ENCODE peak calls at places on chromosomes 11 and 22, in seven cellular contexts. Z is K562, D is H1, S is HepG2, I is SK-N-SH, B is GM12891, C is GM12878. Y is an unnamed sample.

GRCh38 chr11:32774081-32774480 is 20.4 kb downstream of the CCDC73 start:
- DNase-seq in B (no peak), D (no peak), S (no peak), I (no peak), C (no peak), Z (no peak), Y (no peak)

GRCh38 chr11:69233761-69234136 is 60.2 kb upstream of the MYEOV start:
- DNase-seq in B (no peak), S (no peak), Z (no peak), D (no peak), I (no peak), C (no peak), Y (no peak)

GRCh38 chr11:102576350-102576749 is 45.8 kb upstream of the MMP7 start:
- DNase-seq in I (no peak), B (no peak), S (no peak), Z (no peak), D (no peak), C (no peak), Y (no peak)

GRCh38 chr11:116874251-116874650 is 36.8 kb upstream of the APOA1 start:
- DNase-seq in I (no peak), B (no peak), D (no peak), S (no peak), Z (no peak), C (no peak), Y (no peak)

GRCh38 chr11:34181856-34182405 is 76.5 kb downstream of the NAT10 start:
- DNase-seq in S (no peak), I (no peak), C (no peak), D (no peak), Z (no peak), B (no peak), Y (no peak)

GRCh38 chr11:94544832-94545640 is 1.3 kb downstream of the FUT4 start:
- DNase-seq in I (no peak), Z (no peak), C (no peak), S (no peak), B (no peak), D (no peak), Y (no peak)

GRCh38 chr11:75263944-75264349 is 23.4 kb downstream of the TPBGL start:
- DNase-seq in B (no peak), S (no peak), I (no peak), C (no peak), Z (no peak), D (no peak), Y (no peak)

GRCh38 chr22:27247691-27248434 is 553.7 kb downstream of the MN1 start:
- DNase-seq in S (no peak), D (no peak), B (no peak), I (no peak), C (no peak), Z (no peak), Y (no peak)

GRCh38 chr11:59193741-59194140 is 19.0 kb downstream of the MPEG1 start:
- DNase-seq in D (no peak), S (no peak), I (no peak), C (no peak), B (no peak), Z (no peak), Y (no peak)

GRCh38 chr22:38230108-38230825 is 28.5 kb downstream of the MAFF start:
- DNase-seq in Z (peak), B (peak), C (no peak), S (peak), I (no peak), D (no peak), Y (no peak)

GRCh38 chr11:47904048-47904447 is 55.9 kb upstream of the NUP160 start:
- DNase-seq in B (no peak), C (no peak), Z (no peak), S (no peak), D (no peak), I (no peak), Y (no peak)

GRCh38 chr22:50010676-50011446 is 1.7 kb downstream of the IL17REL start:
- DNase-seq in B (peak), D (no peak), Z (peak), C (no peak), S (no peak), I (no peak), Y (peak)

GRCh38 chr11:127789887-127790286 is 789.3 kb upstream of the KIRREL3 start:
- DNase-seq in D (no peak), S (no peak), B (no peak), I (peak), Z (no peak), C (no peak), Y (no peak)

GRCh38 chr22:19038728-19039447 is 83.3 kb downstream of the DGCR2 start:
- DNase-seq in D (no peak), I (no peak), B (no peak), Z (no peak), C (no peak), S (no peak), Y (no peak)

GRCh38 chr11:122491486-122491885 is 164.0 kb upstream of the UBASH3B start:
- DNase-seq in Z (no peak), D (no peak), B (no peak), C (no peak), I (no peak), S (no peak), Y (no peak)

GRCh38 chr11:65434057-65434666 is 11.6 kb downstream of the NEAT1 start:
- DNase-seq in D (no peak), I (no peak), Z (no peak), C (no peak), B (no peak), S (no peak), Y (no peak)

GRCh38 chr22:29773233-29773632 is 6.1 kb downstream of the UQCR10 start:
- DNase-seq in C (no peak), I (no peak), D (peak), S (no peak), B (no peak), Z (no peak), Y (no peak)

GRCh38 chr11:70761094-70761905 is 363.0 kb downstream of the CTTN start:
- DNase-seq in D (no peak), C (no peak), I (no peak), S (no peak), Z (peak), B (no peak), Y (no peak)

GRCh38 chr11:68992743-68993255 is 12.0 kb upstream of the MRGPRD start:
- DNase-seq in I (peak), Z (no peak), D (no peak), S (no peak), C (no peak), B (no peak), Y (no peak)

GRCh38 chr11:9691865-9692264 is 28.0 kb downstream of the SWAP70 start:
- DNase-seq in I (no peak), S (no peak), Z (no peak), B (no peak), D (no peak), C (no peak), Y (no peak)

GRCh38 chr11:6629573-6629891 is 10.3 kb upstream of the TPP1 start:
- DNase-seq in S (no peak), B (no peak), Z (no peak), D (no peak), I (no peak), C (no peak), Y (no peak)

GRCh38 chr11:134466035-134466908 is 54.2 kb upstream of the B3GAT1 start:
- DNase-seq in D (no peak), Z (no peak), S (no peak), C (no peak), I (no peak), B (no peak), Y (no peak)
- TF ChIP-seq TAF1 in D (no peak), Z (no peak), S (no peak), C (no peak), I (no peak), B (no peak), Y (no peak)

GRCh38 chr11:73167555-73167954 is 25.4 kb upstream of the FCHSD2 start:
- DNase-seq in S (no peak), B (no peak), I (no peak), Z (no peak), C (no peak), D (no peak), Y (no peak)
- TF ChIP-seq TAF1 in S (no peak), B (no peak), I (no peak), Z (no peak), C (no peak), D (no peak), Y (no peak)

GRCh38 chr11:38043060-38043459 is 1445.0 kb upstream of the RAG2 start:
- DNase-seq in Z (no peak), D (no peak), B (no peak), S (no peak), C (no peak), I (no peak), Y (no peak)

DNA sequence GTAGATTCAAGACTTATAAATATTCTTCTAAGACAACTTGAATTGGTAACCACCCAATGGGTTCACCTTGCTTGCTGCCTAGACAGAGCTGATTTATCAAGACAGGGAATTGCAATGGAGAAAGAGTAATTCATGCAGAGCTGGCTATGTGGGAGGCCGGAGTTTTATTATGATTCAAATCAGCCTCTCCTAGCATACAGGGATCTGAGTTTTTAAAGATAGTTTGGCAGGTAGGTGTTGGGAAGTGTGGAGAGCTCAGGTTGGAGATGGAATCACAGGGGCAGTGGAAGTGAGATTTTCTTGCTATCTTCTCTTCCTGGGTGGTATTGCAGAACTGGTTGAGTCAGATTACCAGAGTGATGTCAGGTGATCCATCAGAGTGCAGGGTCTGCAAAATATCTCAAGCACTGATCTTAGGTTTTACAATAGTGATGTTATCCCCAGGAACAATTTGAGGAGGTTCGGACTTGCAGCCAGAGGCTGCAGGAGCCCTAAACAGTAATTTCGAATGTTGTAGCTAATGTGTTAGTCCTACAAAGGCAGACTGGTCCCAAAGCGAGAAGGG is 1448.6 kb upstream of the RAG2 start:
- DNase-seq in D (no peak), B (no peak), I (no peak), C (no peak), Z (no peak), S (no peak), Y (no peak)
- TF ChIP-seq TAF1 in D (no peak), B (no peak), I (no peak), C (no peak), Z (no peak), S (no peak), Y (no peak)

GRCh38 chr11:108915666-108916065 is 250.8 kb downstream of the DDX10 start:
- DNase-seq in I (no peak), Z (no peak), D (no peak), S (no peak), B (no peak), C (no peak), Y (no peak)
- TF ChIP-seq TAF1 in I (no peak), Z (no peak), D (no peak), S (no peak), B (no peak), C (no peak), Y (no peak)

GRCh38 chr11:117876341-117877119 is at the start of gene FXYD6:
- DNase-seq in Z (peak), S (no peak), C (no peak), I (peak), D (no peak), B (no peak), Y (no peak)

GRCh38 chr11:117879516-117880480 is 3.3 kb upstream of the FXYD6 start:
- DNase-seq in Z (no peak), B (no peak), S (no peak), D (no peak), I (no peak), C (no peak), Y (no peak)

GRCh38 chr11:117878939-117879475 is 2.5 kb upstream of the FXYD6 start:
- DNase-seq in C (no peak), D (no peak), B (no peak), I (no peak), Z (no peak), S (no peak), Y (no peak)

GRCh38 chr11:117877120-117877784 is 794 bp upstream of the FXYD6 start:
- DNase-seq in D (no peak), I (no peak), B (no peak), S (no peak), C (no peak), Z (no peak), Y (no peak)

DNA sequence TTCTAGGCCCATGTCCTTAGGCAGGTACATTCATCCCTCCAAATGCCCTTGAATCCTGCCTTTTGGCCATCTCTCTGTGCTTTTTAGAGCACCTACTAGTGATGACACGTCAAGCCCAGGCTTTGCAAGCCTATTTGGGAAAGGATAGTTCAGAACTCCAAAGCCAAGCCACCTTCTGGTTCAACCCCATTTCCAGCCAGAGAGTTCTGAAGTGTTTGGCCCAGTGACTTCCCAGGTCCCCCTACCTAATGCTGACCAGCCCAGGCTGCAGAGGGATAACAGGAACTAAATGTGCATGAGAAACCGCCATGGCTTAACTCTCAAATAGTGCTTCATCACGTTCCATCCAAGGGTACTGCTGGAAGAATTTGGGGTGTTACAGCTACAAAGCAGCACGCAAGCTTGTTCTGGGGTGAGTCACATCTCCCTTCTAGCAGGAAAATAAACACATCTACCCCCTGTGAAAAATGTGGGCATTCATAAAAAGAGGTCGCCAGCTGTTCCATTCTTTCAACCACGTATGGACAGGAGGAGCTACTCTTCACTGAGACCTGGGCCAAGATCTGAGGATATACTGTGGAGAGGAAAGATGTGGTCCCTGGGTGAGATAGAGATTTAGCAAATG is 2.0 kb upstream of the FXYD6 start:
- DNase-seq in I (no peak), C (no peak), B (no peak), D (no peak), S (no peak), Z (no peak), Y (no peak)
- TF ChIP-seq TAF1 in I (no peak), C (no peak), B (no peak), D (no peak), S (no peak), Z (no peak), Y (no peak)

GRCh38 chr11:3637201-3637600 is 4.6 kb downstream of the ART5 start:
- DNase-seq in B (no peak), C (no peak), I (no peak), S (no peak), D (no peak), Z (no peak), Y (no peak)

GRCh38 chr11:3638513-3638912 is 3.3 kb downstream of the ART5 start:
- DNase-seq in S (no peak), Z (no peak), C (no peak), I (no peak), D (no peak), B (no peak), Y (no peak)

GRCh38 chr11:3639841-3640240 is 2.0 kb downstream of the ART5 start:
- DNase-seq in D (no peak), Z (no peak), S (no peak), I (no peak), C (no peak), B (no peak), Y (no peak)

GRCh38 chr11:3632070-3632660 is 9.6 kb downstream of the ART5 start:
- DNase-seq in S (no peak), C (no peak), I (no peak), Z (no peak), D (no peak), B (no peak), Y (no peak)

DNA sequence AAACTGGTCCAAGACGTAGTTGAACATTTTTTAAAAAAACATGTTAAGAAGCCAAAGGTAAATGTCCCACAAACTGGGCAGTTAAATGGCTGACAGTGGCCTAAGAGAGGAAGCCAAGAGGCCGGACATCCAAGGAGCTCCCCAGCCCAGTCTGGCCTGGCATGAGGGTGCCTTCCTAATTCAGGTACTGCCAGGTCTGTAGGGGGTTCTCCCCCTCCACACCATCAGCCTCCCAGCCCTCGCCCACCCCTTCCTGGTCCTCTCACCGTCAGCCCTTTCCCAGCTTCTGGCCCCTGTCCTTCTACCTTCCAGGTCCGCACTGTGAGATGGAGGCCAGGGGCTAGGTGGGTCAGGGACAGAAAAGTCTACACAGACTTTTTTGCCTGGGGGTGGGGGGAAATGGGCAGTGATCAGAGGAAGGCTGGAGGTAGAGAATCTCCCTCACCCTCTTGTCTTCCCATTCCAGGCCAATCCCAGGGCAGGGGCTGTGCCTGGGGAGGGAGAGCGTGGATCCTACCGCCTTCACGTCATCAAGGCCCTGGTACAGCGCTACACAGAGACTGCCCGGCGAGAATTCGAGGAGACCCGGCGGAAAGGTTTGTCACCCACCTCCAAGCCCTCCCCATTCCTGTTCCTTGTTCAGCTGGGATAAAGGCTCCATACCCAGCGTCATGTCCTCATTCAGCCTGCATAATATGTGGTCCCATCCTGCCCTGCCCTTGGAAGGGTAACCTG is 6.0 kb downstream of the ART5 start:
- DNase-seq in Z (no peak), D (no peak), S (no peak), I (no peak), C (no peak), B (no peak), Y (no peak)
- TF ChIP-seq TAF1 in Z (no peak), D (no peak), S (no peak), I (no peak), C (no peak), B (no peak), Y (no peak)

GRCh38 chr11:8006349-8006977 is 19.3 kb downstream of the EIF3F start:
- DNase-seq in S (peak), I (peak), D (no peak), B (peak), Z (peak), C (peak), Y (no peak)
- TF ChIP-seq TAF1 in S (no peak), I (peak), D (no peak), B (no peak), Z (no peak), C (no peak), Y (no peak)

GRCh38 chr22:36239401-36240171 is at the start of gene APOL2:
- DNase-seq in C (peak), Z (peak), B (peak), S (peak), I (peak), D (peak), Y (peak)
- TF ChIP-seq TAF1 in C (peak), Z (no peak), B (peak), S (peak), I (no peak), D (peak), Y (peak)

GRCh38 chr11:2991477-2992233 is 474 bp downstream of the NAP1L4 start:
- DNase-seq in B (no peak), D (no peak), I (no peak), C (no peak), Z (no peak), S (peak), Y (no peak)
- TF ChIP-seq TAF1 in B (no peak), D (no peak), I (no peak), C (no peak), Z (peak), S (no peak), Y (no peak)

Y was measured in GM12892.